ENCODE peak calls at places on chromosomes 5 and 9, in seven cellular contexts. C is astrocyte of the spinal cord; H is AG09309; Z is activated CD4-positive, alpha-beta T cell treated with anti-CD3 and anti-CD28 coated beads, Interleukin-2, amount 50 U/mL, for 48 hours; Y is iris pigment epithelial cell; F is GM12865; E is activated naive CD4-positive, alpha-beta T cell treated with anti-CD3 and anti-CD28 coated beads, Interleukin-2, amount 10 ng/mL, durations not matched to agents 7 days and 5 days. W is an unnamed sample.

GRCh38 chr9:68923480-68923879 is 90.4 kb downstream of the PRKACG start:
- DNase-seq in C (no peak), H (no peak), Z (no peak), Y (no peak), F (no peak), E (no peak), W (no peak)

GRCh38 chr5:96961053-96961452 is 25.2 kb downstream of the LNPEP start:
- DNase-seq in C (no peak), H (no peak), Z (no peak), Y (no peak), F (peak), E (no peak), W (no peak)

GRCh38 chr9:77435688-77436087 is 212.4 kb downstream of the GNA14 start:
- DNase-seq in C (peak), H (no peak), Z (no peak), Y (peak), F (no peak), E (no peak), W (no peak)

GRCh38 chr5:94181940-94182339 is 436.5 kb downstream of the KIAA0825 start:
- DNase-seq in C (no peak), H (no peak), Z (no peak), Y (peak), F (peak), E (no peak), W (no peak)

GRCh38 chr9:27861887-27862286 is 288.6 kb upstream of the C9orf72 start:
- DNase-seq in C (peak), H (no peak), Z (no peak), Y (peak), F (no peak), E (no peak), W (no peak)

GRCh38 chr5:131622633-131623032 is 12.4 kb downstream of the RAPGEF6 start:
- DNase-seq in C (peak), H (no peak), Z (no peak), Y (peak), F (no peak), E (no peak), W (no peak)

GRCh38 chr5:171579162-171579561 is 159.7 kb downstream of the FGF18 start:
- DNase-seq in C (no peak), H (no peak), Z (no peak), Y (no peak), F (no peak), E (no peak), W (no peak)

GRCh38 chr9:130451509-130452388 is 7.0 kb downstream of the ASS1 start:
- DNase-seq in C (peak), H (peak), Z (peak), Y (peak), F (no peak), E (peak), W (peak)

GRCh38 chr5:139389701-139390638 is at the start of gene MZB1:
- DNase-seq in C (no peak), H (no peak), Z (peak), Y (no peak), F (peak), E (peak), W (no peak)

GRCh38 chr5:145543968-145544367 is 291.2 kb downstream of the PRELID2 start:
- DNase-seq in C (no peak), H (no peak), Z (no peak), Y (no peak), F (no peak), E (no peak), W (no peak)

GRCh38 chr9:135536166-135536565 is 9.8 kb upstream of the OBP2A start:
- DNase-seq in C (peak), H (peak), Z (no peak), Y (peak), F (no peak), E (no peak), W (no peak)

W was measured in frontal cortex.